ENCODE peak calls at places on chromosomes 1 and 21, in five cellular contexts. N is fibroblast of lung, W is GM12864, E is mesothelial cell of epicardium, S is GM20000. Z is an unnamed sample.

GRCh38 chr1:94755675-94756074 is 64.5 kb upstream of the SLC44A3 start:
- DNase-seq in N (peak), W (no peak), E (peak), S (no peak), Z (no peak)

GRCh38 chr1:22922640-22923039 is 50.0 kb downstream of the LACTBL1 start:
- DNase-seq in N (peak), W (no peak), E (no peak), S (no peak), Z (no peak)

GRCh38 chr1:181351740-181352139 is 131.6 kb upstream of the CACNA1E start:
- DNase-seq in N (no peak), W (no peak), E (no peak), S (no peak), Z (no peak)

GRCh38 chr21:45320261-45320990 is 32.7 kb upstream of the POFUT2 start:
- DNase-seq in N (no peak), W (no peak), E (no peak), S (no peak), Z (no peak)

GRCh38 chr21:38887062-38887686 is 81.4 kb downstream of the ETS2 start:
- DNase-seq in N (no peak), W (no peak), E (no peak), S (no peak), Z (no peak)

GRCh38 chr1:8349961-8350360 is 32.0 kb downstream of the SLC45A1 start:
- DNase-seq in N (no peak), W (no peak), E (no peak), S (no peak), Z (no peak)

GRCh38 chr21:45954271-45954670 is 27.3 kb upstream of the COL6A1 start:
- DNase-seq in N (no peak), W (no peak), E (no peak), S (no peak), Z (peak)

GRCh38 chr21:39390212-39390765 is 41.4 kb upstream of the HMGN1 start:
- DNase-seq in N (no peak), W (no peak), E (no peak), S (no peak), Z (no peak)

GRCh38 chr1:208219659-208220282 is 24.4 kb downstream of the PLXNA2 start:
- DNase-seq in N (peak), W (no peak), E (no peak), S (no peak), Z (no peak)

GRCh38 chr1:228180271-228180987 is 14.8 kb downstream of the IBA57 start:
- DNase-seq in N (no peak), W (no peak), E (no peak), S (no peak), Z (no peak)

GRCh38 chr21:35711213-35711612 is 349.1 kb downstream of the SETD4 start:
- DNase-seq in N (no peak), W (no peak), E (no peak), S (no peak), Z (no peak)

GRCh38 chr1:203368624-203369451 is 17.9 kb upstream of the FMOD start:
- DNase-seq in N (peak), W (no peak), E (no peak), S (no peak), Z (no peak)

GRCh38 chr1:156901590-156901900 is 8.0 kb downstream of the PEAR1 start:
- DNase-seq in N (no peak), W (no peak), E (no peak), S (no peak), Z (no peak)

GRCh38 chr1:67564193-67564592 is 120.8 kb upstream of the GADD45A start:
- DNase-seq in N (no peak), W (no peak), E (no peak), S (no peak), Z (no peak)

GRCh38 chr21:44923481-44924084 is 2.9 kb upstream of the ITGB2 start:
- DNase-seq in N (no peak), W (no peak), E (no peak), S (no peak), Z (no peak)

GRCh38 chr1:25744140-25744581 is 55.8 kb upstream of the SELENON start:
- DNase-seq in N (peak), W (no peak), E (no peak), S (no peak), Z (no peak)

GRCh38 chr21:25456672-25457071 is 150.6 kb downstream of the MRPL39 start:
- DNase-seq in N (peak), W (peak), E (no peak), S (peak), Z (no peak)

GRCh38 chr1:234869182-234870019 is 259.2 kb downstream of the TOMM20 start:
- DNase-seq in N (no peak), W (no peak), E (no peak), S (no peak), Z (no peak)

GRCh38 chr1:228094432-228095016 is 8.6 kb downstream of the C1orf35 start:
- DNase-seq in N (no peak), W (no peak), E (no peak), S (no peak), Z (peak)

GRCh38 chr1:38680801-38681510 is 178.6 kb downstream of the RRAGC start:
- DNase-seq in N (peak), W (no peak), E (no peak), S (no peak), Z (no peak)

GRCh38 chr1:223401873-223402789 is 8.9 kb downstream of the CCDC185 start:
- DNase-seq in N (peak), W (no peak), E (no peak), S (no peak), Z (no peak)

GRCh38 chr1:226424228-226425003 is 16.5 kb upstream of the PARP1 start:
- DNase-seq in N (peak), W (no peak), E (no peak), S (peak), Z (no peak)
- TF ChIP-seq CTCF in N (peak), W (peak), E (peak), S (peak), Z (peak)

GRCh38 chr1:155091071-155092051 is 12.7 kb downstream of the EFNA3 start:
- DNase-seq in N (peak), W (no peak), E (peak), S (peak), Z (no peak)
- TF ChIP-seq CTCF in N (peak), W (peak), E (peak), S (peak), Z (peak)

DNA sequence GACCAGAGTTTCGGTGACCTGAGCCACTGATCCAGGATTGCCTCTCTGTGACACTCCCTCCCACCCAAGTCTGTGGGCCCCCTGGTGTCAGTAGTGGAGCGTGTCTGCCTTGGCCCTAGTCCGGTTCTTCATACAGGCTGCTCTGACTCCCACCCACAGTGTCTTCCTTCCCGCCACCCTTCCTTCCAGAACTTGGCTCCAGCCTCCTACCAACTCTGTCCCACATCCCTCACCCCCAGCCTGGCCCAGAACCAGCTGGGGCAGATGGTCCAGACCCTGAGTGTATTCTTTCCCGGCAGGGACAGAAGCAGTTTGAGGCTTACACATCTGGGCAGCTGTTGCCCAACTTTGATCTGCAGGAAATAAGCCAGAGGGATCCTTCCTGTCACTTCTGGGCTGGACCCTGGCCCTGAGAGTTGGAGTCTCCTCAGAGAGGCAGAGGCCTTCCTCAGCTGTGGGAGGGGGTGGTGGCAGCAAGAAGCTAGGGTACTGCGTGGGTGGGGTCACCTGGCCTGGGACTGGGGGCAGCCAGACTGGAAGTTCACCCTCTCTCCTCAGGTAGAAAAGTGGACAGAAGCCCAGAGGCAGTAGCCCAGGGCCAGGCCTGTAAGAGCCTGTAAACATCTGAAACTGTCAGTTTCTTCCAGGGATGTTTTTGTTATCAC is 43.1 kb upstream of the EPS8L3 start:
- DNase-seq in N (no peak), W (no peak), E (no peak), S (no peak), Z (no peak)
- TF ChIP-seq CTCF in N (no peak), W (no peak), E (no peak), S (no peak), Z (no peak)

GRCh38 chr1:165900576-165901380 is 73.4 kb downstream of the UCK2 start:
- DNase-seq in N (no peak), W (no peak), E (no peak), S (no peak), Z (no peak)
- TF ChIP-seq CTCF in N (no peak), W (no peak), E (no peak), S (no peak), Z (no peak)

GRCh38 chr1:113805639-113806038 is 6.6 kb downstream of the RSBN1 start:
- DNase-seq in N (no peak), W (no peak), E (no peak), S (no peak), Z (no peak)
- TF ChIP-seq CTCF in N (no peak), W (no peak), E (no peak), S (no peak), Z (no peak)